ENCODE peak calls at places on chromosomes 13 and 19, in eight cellular contexts. One of them, this sample, is unnamed.

GRCh38 chr13:100848304-100848703 is 173.7 kb upstream of the TMTC4 start:
- DNase-seq in MG63: no peak
- DNase-seq in aorta: no peak
- DNase-seq in psoas muscle: no peak
- DNase-seq in hepatocyte: no peak
- DNase-seq in iPS DF 6.9: no peak
- DNase-seq in uterus: no peak
- DNase-seq in keratinocyte: no peak
- DNase-seq in this sample: no peak

GRCh38 chr19:2969104-2969504 is 8.3 kb upstream of the TLE6 start:
- DNase-seq in hepatocyte: peak; percentile 57
- DNase-seq in uterus: peak; percentile 77
- DNase-seq in iPS DF 6.9: no peak
- DNase-seq in keratinocyte: no peak
- DNase-seq in MG63: no peak
- DNase-seq in psoas muscle: peak; percentile 79
- DNase-seq in aorta: no peak
- DNase-seq in this sample: no peak

GRCh38 chr19:36213793-36214387 is 575 bp downstream of the ZNF565 start:
- DNase-seq in uterus: no peak
- DNase-seq in psoas muscle: no peak
- DNase-seq in iPS DF 6.9: no peak
- DNase-seq in hepatocyte: peak; percentile 6
- DNase-seq in aorta: no peak
- DNase-seq in MG63: no peak
- DNase-seq in keratinocyte: no peak
- DNase-seq in this sample: no peak

GRCh38 chr13:98586400-98587144 is 9.7 kb upstream of the STK24 start:
- DNase-seq in uterus: no peak
- DNase-seq in psoas muscle: no peak
- DNase-seq in MG63: no peak
- DNase-seq in aorta: no peak
- DNase-seq in hepatocyte: no peak
- DNase-seq in keratinocyte: no peak
- DNase-seq in iPS DF 6.9: no peak
- DNase-seq in this sample: no peak

GRCh38 chr19:16293133-16294085 is 31.2 kb upstream of the KLF2 start:
- DNase-seq in uterus: peak; percentile 93
- DNase-seq in psoas muscle: peak; percentile 84
- DNase-seq in hepatocyte: peak; percentile 84
- DNase-seq in keratinocyte: no peak
- DNase-seq in aorta: peak; percentile 91
- DNase-seq in MG63: peak; percentile 92
- DNase-seq in iPS DF 6.9: no peak
- DNase-seq in this sample: peak; percentile 71

GRCh38 chr19:53982611-53983010 is 8.8 kb upstream of the CACNG6 start:
- DNase-seq in MG63: peak; percentile 82
- DNase-seq in iPS DF 6.9: no peak
- DNase-seq in uterus: peak; percentile 27
- DNase-seq in keratinocyte: no peak
- DNase-seq in hepatocyte: peak; percentile 67
- DNase-seq in aorta: peak; percentile 78
- DNase-seq in psoas muscle: peak; percentile 85
- DNase-seq in this sample: no peak

GRCh38 chr13:30022796-30023195 is 172.4 kb upstream of the UBL3 start:
- DNase-seq in psoas muscle: no peak
- DNase-seq in aorta: no peak
- DNase-seq in MG63: no peak
- DNase-seq in keratinocyte: no peak
- DNase-seq in iPS DF 6.9: no peak
- DNase-seq in uterus: no peak
- DNase-seq in hepatocyte: no peak
- DNase-seq in this sample: no peak

GRCh38 chr19:6292006-6292405 is 12.2 kb upstream of the MLLT1 start:
- DNase-seq in aorta: no peak
- DNase-seq in hepatocyte: no peak
- DNase-seq in keratinocyte: no peak
- DNase-seq in uterus: no peak
- DNase-seq in psoas muscle: no peak
- DNase-seq in iPS DF 6.9: no peak
- DNase-seq in MG63: no peak
- DNase-seq in this sample: no peak

GRCh38 chr13:113922412-113923118 is 51.3 kb downstream of the C13orf46 start:
- DNase-seq in uterus: peak; percentile 10
- DNase-seq in iPS DF 6.9: no peak
- DNase-seq in aorta: peak; percentile 64
- DNase-seq in keratinocyte: no peak
- DNase-seq in hepatocyte: no peak
- DNase-seq in MG63: no peak
- DNase-seq in psoas muscle: peak; percentile 12
- DNase-seq in this sample: no peak

GRCh38 chr19:42109896-42110295 is 22.4 kb downstream of the POU2F2 start:
- DNase-seq in hepatocyte: no peak
- DNase-seq in keratinocyte: no peak
- DNase-seq in iPS DF 6.9: no peak
- DNase-seq in aorta: no peak
- DNase-seq in uterus: no peak
- DNase-seq in MG63: no peak
- DNase-seq in psoas muscle: no peak
- DNase-seq in this sample: no peak

GRCh38 chr13:50843256-50844043 is at the start of gene DLEU7:
- DNase-seq in MG63: no peak
- DNase-seq in uterus: no peak
- DNase-seq in iPS DF 6.9: no peak
- DNase-seq in keratinocyte: no peak
- DNase-seq in aorta: peak; percentile 67
- DNase-seq in hepatocyte: peak; percentile 14
- DNase-seq in psoas muscle: peak; percentile 49
- DNase-seq in this sample: no peak

GRCh38 chr19:51689751-51690358 is 3.3 kb upstream of the SPACA6 start:
- DNase-seq in uterus: peak; percentile 74
- DNase-seq in keratinocyte: no peak
- DNase-seq in hepatocyte: peak; percentile 69
- DNase-seq in aorta: peak; percentile 84
- DNase-seq in MG63: peak; percentile 47
- DNase-seq in psoas muscle: peak; percentile 66
- DNase-seq in iPS DF 6.9: peak; percentile 67
- DNase-seq in this sample: peak; percentile 39

GRCh38 chr19:13262450-13262849 is 112.2 kb downstream of the IER2 start:
- DNase-seq in MG63: no peak
- DNase-seq in keratinocyte: no peak
- DNase-seq in uterus: no peak
- DNase-seq in iPS DF 6.9: no peak
- DNase-seq in aorta: no peak
- DNase-seq in psoas muscle: no peak
- DNase-seq in hepatocyte: peak; percentile 72
- DNase-seq in this sample: no peak

GRCh38 chr13:110731072-110731471 is 17.6 kb downstream of the ING1 start:
- DNase-seq in psoas muscle: no peak
- DNase-seq in keratinocyte: no peak
- DNase-seq in MG63: no peak
- DNase-seq in uterus: no peak
- DNase-seq in hepatocyte: no peak
- DNase-seq in aorta: no peak
- DNase-seq in iPS DF 6.9: no peak
- DNase-seq in this sample: no peak

GRCh38 chr19:1941146-1942077 is at the start of gene CSNK1G2:
- DNase-seq in aorta: no peak
- DNase-seq in MG63: no peak
- DNase-seq in hepatocyte: no peak
- DNase-seq in keratinocyte: no peak
- DNase-seq in psoas muscle: no peak
- DNase-seq in iPS DF 6.9: no peak
- DNase-seq in uterus: peak; percentile 51
- DNase-seq in this sample: peak; percentile 36

GRCh38 chr13:90414691-90415596 is 932.5 kb upstream of the MIR17HG start:
- DNase-seq in MG63: peak; percentile 71
- DNase-seq in hepatocyte: no peak
- DNase-seq in iPS DF 6.9: no peak
- DNase-seq in keratinocyte: no peak
- DNase-seq in uterus: no peak
- DNase-seq in psoas muscle: no peak
- DNase-seq in aorta: no peak
- DNase-seq in this sample: no peak

GRCh38 chr13:79290595-79291244 is 115.3 kb downstream of the RBM26 start:
- DNase-seq in iPS DF 6.9: no peak
- DNase-seq in uterus: no peak
- DNase-seq in MG63: no peak
- DNase-seq in aorta: no peak
- DNase-seq in hepatocyte: no peak
- DNase-seq in psoas muscle: no peak
- DNase-seq in keratinocyte: no peak
- DNase-seq in this sample: no peak

GRCh38 chr19:46408611-46409039 is 4.7 kb downstream of the CCDC8 start:
- DNase-seq in MG63: no peak
- DNase-seq in iPS DF 6.9: no peak
- DNase-seq in psoas muscle: peak; percentile 79
- DNase-seq in hepatocyte: peak; percentile 83
- DNase-seq in keratinocyte: no peak
- DNase-seq in aorta: peak; percentile 90
- DNase-seq in uterus: peak; percentile 85
- DNase-seq in this sample: peak; percentile 80
- H3K27me3 ChIP-seq in MG63: no peaks in the 10 kb centered on the region
- H3K27me3 ChIP-seq in iPS DF 6.9: no peaks in the 10 kb centered on the region
- H3K27me3 ChIP-seq in psoas muscle: peaks cover 45% of the 10 kb centered on the region
- H3K27me3 ChIP-seq in hepatocyte: no peaks in the 10 kb centered on the region
- H3K27me3 ChIP-seq in keratinocyte: peaks cover 16% of the 10 kb centered on the region
- H3K27me3 ChIP-seq in aorta: no peaks in the 10 kb centered on the region
- H3K27me3 ChIP-seq in uterus: no peaks in the 10 kb centered on the region
- H3K27me3 ChIP-seq in this sample: no peaks in the 10 kb centered on the region

GRCh38 chr13:25170554-25171107 is 1.5 kb downstream of the AMER2 start:
- DNase-seq in hepatocyte: peak; percentile 27
- DNase-seq in keratinocyte: no peak
- DNase-seq in psoas muscle: no peak
- DNase-seq in uterus: no peak
- DNase-seq in aorta: no peak
- DNase-seq in iPS DF 6.9: no peak
- DNase-seq in MG63: peak; percentile 9
- DNase-seq in this sample: no peak
- H3K27me3 ChIP-seq in hepatocyte: peaks cover 86% of the 10 kb centered on the region
- H3K27me3 ChIP-seq in keratinocyte: peaks cover 53% of the 10 kb centered on the region
- H3K27me3 ChIP-seq in psoas muscle: peaks cover 20% of the 10 kb centered on the region
- H3K27me3 ChIP-seq in uterus: peaks cover 23% of the 10 kb centered on the region
- H3K27me3 ChIP-seq in aorta: no peaks in the 10 kb centered on the region
- H3K27me3 ChIP-seq in iPS DF 6.9: peaks cover 20% of the 10 kb centered on the region
- H3K27me3 ChIP-seq in MG63: peaks cover 61% of the 10 kb centered on the region
- H3K27me3 ChIP-seq in this sample: peaks cover 7% of the 10 kb centered on the region

GRCh38 chr19:31350693-31351211 is 1.5 kb upstream of the TSHZ3 start:
- DNase-seq in keratinocyte: no peak
- DNase-seq in MG63: peak; percentile 64
- DNase-seq in iPS DF 6.9: no peak
- DNase-seq in hepatocyte: peak; percentile 81
- DNase-seq in uterus: peak; percentile 69
- DNase-seq in psoas muscle: peak; percentile 67
- DNase-seq in aorta: peak; percentile 89
- DNase-seq in this sample: no peak
- H3K27me3 ChIP-seq in keratinocyte: peaks cover 37% of the 10 kb centered on the region
- H3K27me3 ChIP-seq in MG63: no peaks in the 10 kb centered on the region
- H3K27me3 ChIP-seq in iPS DF 6.9: peaks cover 38% of the 10 kb centered on the region
- H3K27me3 ChIP-seq in hepatocyte: peaks cover 80% of the 10 kb centered on the region
- H3K27me3 ChIP-seq in uterus: no peaks in the 10 kb centered on the region
- H3K27me3 ChIP-seq in psoas muscle: peaks cover 37% of the 10 kb centered on the region
- H3K27me3 ChIP-seq in aorta: no peaks in the 10 kb centered on the region
- H3K27me3 ChIP-seq in this sample: no peaks in the 10 kb centered on the region

DNA sequence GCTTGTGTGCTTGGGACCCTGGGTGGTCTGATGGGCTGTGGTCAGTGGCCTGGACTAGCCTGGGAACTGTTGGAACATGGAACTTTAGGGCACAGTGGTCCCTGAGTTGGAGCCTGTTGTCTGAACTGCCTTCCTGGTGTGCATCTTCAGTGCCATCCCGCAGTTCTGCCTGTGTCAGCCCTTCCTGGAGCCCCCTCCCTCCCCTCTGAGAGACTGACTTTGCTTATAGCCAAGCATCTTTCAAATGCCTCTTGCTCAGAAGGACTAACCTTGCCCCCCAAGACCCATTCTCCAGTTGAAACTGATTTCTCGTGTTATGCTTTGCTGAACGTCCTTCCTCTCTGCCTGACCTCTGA is 14.3 kb downstream of the MAU2 start:
- DNase-seq in iPS DF 6.9: no peak
- DNase-seq in psoas muscle: no peak
- DNase-seq in uterus: no peak
- DNase-seq in MG63: no peak
- DNase-seq in hepatocyte: no peak
- DNase-seq in aorta: no peak
- DNase-seq in keratinocyte: no peak
- DNase-seq in this sample: no peak
- H3K27me3 ChIP-seq in iPS DF 6.9: no peaks in the 10 kb centered on the region
- H3K27me3 ChIP-seq in psoas muscle: no peaks in the 10 kb centered on the region
- H3K27me3 ChIP-seq in uterus: no peaks in the 10 kb centered on the region
- H3K27me3 ChIP-seq in MG63: no peaks in the 10 kb centered on the region
- H3K27me3 ChIP-seq in hepatocyte: no peaks in the 10 kb centered on the region
- H3K27me3 ChIP-seq in aorta: no peaks in the 10 kb centered on the region
- H3K27me3 ChIP-seq in keratinocyte: no peaks in the 10 kb centered on the region
- H3K27me3 ChIP-seq in this sample: no peaks in the 10 kb centered on the region

DNA sequence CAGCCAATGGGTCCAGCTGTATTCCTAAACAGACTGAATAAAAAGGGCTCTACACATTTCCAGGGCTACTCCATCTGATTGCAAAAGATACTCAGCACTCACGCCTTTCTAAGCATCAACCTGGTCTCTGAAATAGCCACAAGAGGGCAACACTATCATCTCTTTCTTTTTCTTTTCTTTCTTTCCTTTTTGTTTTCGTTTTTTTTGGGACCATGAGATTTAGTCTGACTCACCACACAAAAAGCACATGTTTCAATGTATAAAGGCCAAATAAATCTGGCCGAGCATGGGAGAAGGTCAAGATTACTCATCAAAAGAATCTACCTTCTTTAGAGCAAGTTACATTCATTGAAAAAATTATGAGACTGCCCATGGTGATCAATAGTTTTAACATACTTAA is 805.6 kb upstream of the ARGLU1 start:
- DNase-seq in iPS DF 6.9: peak; percentile 11
- DNase-seq in psoas muscle: no peak
- DNase-seq in uterus: no peak
- DNase-seq in aorta: no peak
- DNase-seq in hepatocyte: peak; percentile 53
- DNase-seq in MG63: peak; percentile 5
- DNase-seq in keratinocyte: no peak
- DNase-seq in this sample: no peak
- H3K27me3 ChIP-seq in iPS DF 6.9: no peaks in the 10 kb centered on the region
- H3K27me3 ChIP-seq in psoas muscle: no peaks in the 10 kb centered on the region
- H3K27me3 ChIP-seq in uterus: no peaks in the 10 kb centered on the region
- H3K27me3 ChIP-seq in aorta: no peaks in the 10 kb centered on the region
- H3K27me3 ChIP-seq in hepatocyte: no peaks in the 10 kb centered on the region
- H3K27me3 ChIP-seq in MG63: no peaks in the 10 kb centered on the region
- H3K27me3 ChIP-seq in keratinocyte: no peaks in the 10 kb centered on the region
- H3K27me3 ChIP-seq in this sample: no peaks in the 10 kb centered on the region

DNA sequence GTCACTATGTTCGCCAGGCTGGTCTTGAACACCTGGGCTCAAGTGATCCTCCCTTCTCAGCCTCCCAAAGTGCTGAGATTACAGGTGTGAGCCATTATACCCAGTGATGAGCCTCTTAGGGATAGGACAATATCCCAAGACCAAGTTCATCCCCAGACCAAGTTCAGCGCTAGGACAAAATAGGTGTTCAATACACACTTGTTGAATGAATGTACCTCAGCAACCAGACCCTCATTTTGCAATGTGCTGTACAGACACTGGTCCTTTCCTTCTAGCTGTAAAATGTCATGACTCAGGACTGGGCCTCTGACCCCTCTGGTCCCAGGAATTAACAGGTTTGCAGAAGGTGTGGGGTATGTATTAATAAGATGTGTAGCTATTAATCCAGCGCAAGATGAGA is 246.0 kb downstream of the TSHZ3 start:
- DNase-seq in aorta: no peak
- DNase-seq in iPS DF 6.9: no peak
- DNase-seq in uterus: no peak
- DNase-seq in keratinocyte: no peak
- DNase-seq in MG63: no peak
- DNase-seq in psoas muscle: no peak
- DNase-seq in hepatocyte: no peak
- DNase-seq in this sample: no peak
- H3K27me3 ChIP-seq in aorta: no peaks in the 10 kb centered on the region
- H3K27me3 ChIP-seq in iPS DF 6.9: no peaks in the 10 kb centered on the region
- H3K27me3 ChIP-seq in uterus: no peaks in the 10 kb centered on the region
- H3K27me3 ChIP-seq in keratinocyte: no peaks in the 10 kb centered on the region
- H3K27me3 ChIP-seq in MG63: no peaks in the 10 kb centered on the region
- H3K27me3 ChIP-seq in psoas muscle: no peaks in the 10 kb centered on the region
- H3K27me3 ChIP-seq in hepatocyte: no peaks in the 10 kb centered on the region
- H3K27me3 ChIP-seq in this sample: no peaks in the 10 kb centered on the region

This sample was measured in lung.